ENCODE peak calls at places on chromosomes 4 and X, in four cellular contexts. Z, I, B and K are unnamed samples.

GRCh38 chrX:1411331-1411730 is 19.4 kb upstream of the SLC25A6 start:
- DNase-seq in Z (no peak), I (no peak), B (no peak), K (no peak)

GRCh38 chrX:101918746-101919145 is 13.1 kb downstream of the ZMAT1 start:
- DNase-seq in Z (no peak), I (no peak), B (peak; percentile 69), K (no peak)

GRCh38 chrX:103828529-103828928 is 3.5 kb downstream of the RAB9B start:
- DNase-seq in Z (no peak), I (no peak), B (no peak), K (no peak)

GRCh38 chrX:45070116-45071007 is 130.3 kb downstream of the DIPK2B start:
- DNase-seq in Z (no peak), I (no peak), B (peak; percentile 69), K (peak; percentile 59)

GRCh38 chrX:22987452-22987851 is 12.3 kb upstream of the DDX53 start:
- DNase-seq in Z (no peak), I (no peak), B (no peak), K (no peak)

GRCh38 chrX:47216393-47216925 is 2.0 kb upstream of the CDK16 start:
- DNase-seq in Z (no peak), I (no peak), B (no peak), K (no peak)

GRCh38 chr4:183249854-183250253 is 70.2 kb downstream of the CLDN22 start:
- DNase-seq in Z (no peak), I (no peak), B (peak; percentile 52), K (peak; percentile 75)

GRCh38 chrX:154458954-154459829 is 1.1 kb downstream of the PLXNA3 start:
- DNase-seq in Z (no peak), I (peak; percentile 30), B (no peak), K (peak; percentile 47)

GRCh38 chr4:102734116-102734515 is 26.7 kb downstream of the MANBA start:
- DNase-seq in Z (no peak), I (no peak), B (no peak), K (no peak)

GRCh38 chr4:63693321-63693720 is 715.9 kb downstream of the TECRL start:
- DNase-seq in Z (no peak), I (no peak), B (no peak), K (no peak)

GRCh38 chrX:136623400-136623799 is 24.6 kb upstream of the CD40LG start:
- DNase-seq in Z (no peak), I (no peak), B (no peak), K (no peak)

GRCh38 chr4:65089666-65090065 is 580.6 kb downstream of the EPHA5 start:
- DNase-seq in Z (no peak), I (no peak), B (peak; percentile 2), K (no peak)

DNA sequence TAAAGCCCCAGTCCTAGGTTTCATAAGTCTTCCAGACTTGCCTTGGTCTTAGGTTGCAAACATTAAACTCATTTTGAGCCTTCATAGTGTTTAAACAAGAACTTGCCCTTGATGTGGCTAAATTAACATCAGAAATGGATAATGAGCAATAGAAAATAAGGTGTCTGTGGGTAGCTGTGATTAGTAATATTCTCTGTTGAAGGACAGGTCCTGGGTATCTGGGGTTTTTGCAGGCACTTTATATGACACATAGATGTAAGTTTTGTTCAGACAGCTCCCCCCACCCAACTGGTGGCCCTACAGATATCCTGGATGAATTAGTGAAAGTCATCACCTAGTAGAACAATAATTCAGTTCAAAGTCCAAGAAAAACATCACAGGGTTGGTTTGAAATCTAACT is 272.5 kb downstream of the PTTG2 start:
- DNase-seq in Z (no peak), I (no peak), B (no peak), K (no peak)
- TF ChIP-seq POLR2A in Z (no peak), I (no peak), B (no peak), K (no peak)

DNA sequence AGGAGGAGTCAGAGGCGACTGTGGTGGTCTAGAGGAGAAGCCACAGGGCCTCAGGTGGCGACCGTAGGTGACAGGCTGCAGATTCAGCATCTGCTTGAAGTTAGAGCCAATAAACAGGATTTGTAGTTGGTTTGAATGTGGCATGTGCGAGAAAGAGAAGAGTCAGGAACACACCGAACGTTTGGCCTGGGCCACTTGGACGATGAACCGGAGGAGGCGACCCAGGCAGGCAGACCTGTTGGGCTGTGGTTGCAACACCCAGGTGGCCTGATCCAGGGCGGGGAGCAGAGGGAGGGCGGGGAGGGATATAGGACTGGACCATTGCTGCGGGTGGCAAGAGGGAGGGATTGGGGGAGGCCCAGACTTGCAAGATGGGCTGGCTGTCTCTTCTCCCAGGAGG is 10.0 kb upstream of the PSAPL1 start:
- DNase-seq in Z (no peak), I (no peak), B (no peak), K (no peak)
- TF ChIP-seq POLR2A in Z (no peak), I (no peak), B (no peak), K (no peak)

GRCh38 chr4:57243071-57243470 is 132.9 kb upstream of the IGFBP7 start:
- DNase-seq in Z (no peak), I (no peak), B (no peak), K (no peak)
- TF ChIP-seq POLR2A in Z (no peak), I (no peak), B (no peak), K (no peak)

GRCh38 chr4:56637154-56637553 is 43.9 kb downstream of the HOPX start:
- DNase-seq in Z (no peak), I (peak; percentile 28), B (no peak), K (no peak)

GRCh38 chr4:56641494-56642051 is 39.5 kb downstream of the HOPX start:
- DNase-seq in Z (no peak), I (no peak), B (peak; percentile 87), K (no peak)

GRCh38 chr4:56643596-56643995 is 37.5 kb downstream of the HOPX start:
- DNase-seq in Z (no peak), I (no peak), B (no peak), K (no peak)

GRCh38 chr4:56637791-56638190 is 43.3 kb downstream of the HOPX start:
- DNase-seq in Z (no peak), I (peak; percentile 57), B (peak; percentile 5), K (no peak)

DNA sequence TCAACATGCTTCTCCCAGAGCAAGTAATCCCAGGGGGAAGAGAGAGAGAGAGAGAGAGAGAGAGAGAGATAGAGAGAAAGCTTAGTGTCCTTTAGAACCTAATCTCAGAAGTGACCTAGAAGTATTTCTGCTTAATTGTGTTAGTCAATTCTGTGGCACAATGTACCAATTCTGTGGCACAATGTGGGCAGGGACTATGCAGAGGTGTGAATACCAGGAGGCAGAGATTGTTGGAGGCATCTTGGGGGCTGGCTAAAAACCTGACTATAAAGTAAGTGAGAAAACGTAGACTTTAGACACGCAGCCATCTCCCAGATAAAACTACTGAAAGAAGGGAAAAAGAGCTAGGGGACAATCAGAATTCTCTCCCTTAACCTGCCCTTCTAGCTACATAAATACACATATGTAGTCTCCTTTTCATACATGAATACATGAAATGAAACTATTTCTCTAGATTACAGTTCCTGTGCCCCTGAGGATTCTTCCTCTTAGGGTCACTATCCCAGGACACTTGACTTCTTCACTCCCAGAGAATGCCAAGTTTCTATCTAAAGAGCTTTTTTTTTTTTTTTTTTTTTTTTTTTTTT is 40.1 kb downstream of the HOPX start:
- DNase-seq in Z (no peak), I (no peak), B (no peak), K (no peak)
- TF ChIP-seq POLR2A in Z (no peak), I (no peak), B (no peak), K (no peak)

GRCh38 chr4:39367166-39367565 is 1.0 kb upstream of the RFC1 start:
- DNase-seq in Z (no peak), I (no peak), B (no peak), K (peak; percentile 25)
- TF ChIP-seq POLR2A in Z (no peak), I (no peak), B (no peak), K (no peak)

DNA sequence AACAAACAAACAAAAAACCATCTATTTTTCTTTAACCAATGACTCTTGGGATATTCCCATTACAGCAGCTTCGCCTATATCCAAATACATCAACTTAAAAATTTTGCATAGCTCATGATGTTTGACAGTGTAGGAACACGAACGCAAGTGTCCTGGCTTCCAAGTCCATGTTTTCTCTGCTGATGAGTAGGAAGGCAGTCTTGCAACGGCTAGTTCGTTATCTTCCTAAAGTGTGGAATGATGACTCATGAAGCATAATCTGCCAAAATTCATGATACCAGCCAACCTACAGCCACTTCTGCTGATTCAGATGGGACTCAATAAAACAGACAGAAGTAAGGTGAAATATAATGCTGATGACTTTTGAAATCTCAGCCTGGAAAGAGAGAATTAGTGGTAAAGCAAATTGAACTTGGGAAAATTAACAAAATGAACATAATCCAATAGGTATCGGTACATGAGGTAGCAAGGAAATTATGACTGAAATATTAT is 6.4 kb upstream of the SEPTIN11 start:
- DNase-seq in Z (no peak), I (no peak), B (peak; percentile 22), K (no peak)
- TF ChIP-seq POLR2A in Z (no peak), I (no peak), B (no peak), K (no peak)

DNA sequence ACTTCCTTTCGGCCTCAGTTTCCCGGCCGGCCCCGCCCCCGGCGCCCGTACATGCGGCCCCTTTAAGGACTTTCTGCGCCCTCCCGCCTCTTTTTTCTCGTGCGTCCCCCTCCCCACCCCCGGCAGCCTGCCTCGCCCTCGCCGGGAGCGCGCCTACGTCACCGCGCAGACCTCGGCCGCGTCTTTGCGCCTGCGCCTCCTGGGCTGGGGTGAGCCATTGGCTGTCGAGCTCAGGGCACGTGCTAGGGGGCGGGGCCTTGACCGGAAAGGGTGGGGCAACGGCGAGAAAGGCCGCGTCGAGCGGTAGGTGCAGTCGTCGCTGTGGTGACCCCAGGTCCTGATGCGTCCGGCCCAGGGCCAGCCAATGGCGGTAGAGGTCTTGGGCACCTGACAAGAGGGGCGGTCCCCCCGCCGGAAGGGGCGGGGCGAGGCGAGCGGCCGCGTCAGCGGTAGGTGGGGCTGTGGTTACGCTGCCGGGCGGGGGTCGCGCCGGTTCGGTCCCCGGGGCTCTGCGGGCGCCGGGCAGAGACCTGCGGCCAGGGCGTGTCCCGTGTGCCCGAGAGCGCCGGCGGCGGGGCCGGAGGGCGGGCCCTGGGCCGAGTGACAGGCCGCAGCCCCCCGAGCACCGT is at the start of gene UVSSA:
- DNase-seq in Z (peak; percentile 100), I (peak; percentile 100), B (peak; percentile 100), K (peak; percentile 100)
- TF ChIP-seq POLR2A in Z (peak; percentile 62), I (peak; percentile 85), B (no peak), K (peak; percentile 88)

GRCh38 chr4:58139269-58139668 is 1029.1 kb upstream of the IGFBP7 start:
- DNase-seq in Z (no peak), I (no peak), B (no peak), K (no peak)

GRCh38 chr4:58138786-58139185 is 1028.6 kb upstream of the IGFBP7 start:
- DNase-seq in Z (no peak), I (no peak), B (no peak), K (no peak)

DNA sequence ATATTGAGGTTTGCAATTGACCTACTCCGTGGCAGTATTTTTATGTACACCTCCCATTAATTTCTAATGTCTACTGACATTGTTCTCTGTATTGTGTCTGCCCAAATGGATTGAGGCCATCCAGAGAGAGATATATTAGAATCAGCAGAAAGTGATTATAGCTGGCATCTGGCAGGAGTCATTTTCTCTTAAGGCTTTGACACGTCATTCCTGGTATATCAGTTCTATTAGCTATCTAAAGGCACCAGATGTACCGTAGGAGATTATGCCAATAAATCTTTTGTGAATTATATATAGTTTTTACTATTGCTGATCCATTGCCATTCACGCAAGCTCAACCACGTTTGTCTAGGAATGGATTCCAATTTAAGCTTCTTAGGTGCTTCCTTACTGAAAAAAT is 1026.4 kb upstream of the IGFBP7 start:
- DNase-seq in Z (no peak), I (no peak), B (no peak), K (no peak)
- TF ChIP-seq POLR2A in Z (no peak), I (no peak), B (no peak), K (no peak)